ENCODE peak calls at places on chromosomes 12 and 14, in ten cellular contexts. One of them, this sample, is unnamed.

GRCh38 chr12:89111964-89112363 is 240.3 kb downstream of the DUSP6 start:
- DNase-seq in heart right ventricle: no peak
- DNase-seq in tibial nerve: no peak
- DNase-seq in A673: no peak
- DNase-seq in cardiac muscle cell: no peak
- DNase-seq in brain microvascular endothelial cell: no peak
- DNase-seq in IMR-90: no peak
- DNase-seq in skeletal muscle cell: no peak
- DNase-seq in gastrocnemius medialis: no peak
- DNase-seq in mucosa of descending colon: no peak
- DNase-seq in this sample: no peak

GRCh38 chr14:80543211-80543610 is 331.9 kb upstream of the DIO2 start:
- DNase-seq in heart right ventricle: no peak
- DNase-seq in tibial nerve: no peak
- DNase-seq in A673: no peak
- DNase-seq in cardiac muscle cell: no peak
- DNase-seq in brain microvascular endothelial cell: no peak
- DNase-seq in IMR-90: no peak
- DNase-seq in skeletal muscle cell: no peak
- DNase-seq in gastrocnemius medialis: no peak
- DNase-seq in mucosa of descending colon: no peak
- DNase-seq in this sample: no peak

GRCh38 chr12:46154221-46154975 is 114.4 kb downstream of the SLC38A1 start:
- DNase-seq in heart right ventricle: no peak
- DNase-seq in tibial nerve: no peak
- DNase-seq in A673: no peak
- DNase-seq in cardiac muscle cell: peak
- DNase-seq in brain microvascular endothelial cell: peak
- DNase-seq in IMR-90: peak
- DNase-seq in skeletal muscle cell: peak
- DNase-seq in gastrocnemius medialis: no peak
- DNase-seq in mucosa of descending colon: no peak
- DNase-seq in this sample: no peak

GRCh38 chr14:47715330-47715729 is 39.9 kb upstream of the MDGA2 start:
- DNase-seq in heart right ventricle: no peak
- DNase-seq in tibial nerve: no peak
- DNase-seq in A673: no peak
- DNase-seq in cardiac muscle cell: no peak
- DNase-seq in brain microvascular endothelial cell: peak
- DNase-seq in IMR-90: peak
- DNase-seq in skeletal muscle cell: peak
- DNase-seq in gastrocnemius medialis: no peak
- DNase-seq in mucosa of descending colon: no peak
- DNase-seq in this sample: no peak

GRCh38 chr12:20174776-20175175 is 193.6 kb upstream of the PDE3A start:
- DNase-seq in heart right ventricle: no peak
- DNase-seq in tibial nerve: no peak
- DNase-seq in A673: no peak
- DNase-seq in cardiac muscle cell: no peak
- DNase-seq in brain microvascular endothelial cell: no peak
- DNase-seq in IMR-90: no peak
- DNase-seq in skeletal muscle cell: no peak
- DNase-seq in gastrocnemius medialis: no peak
- DNase-seq in mucosa of descending colon: no peak
- DNase-seq in this sample: no peak

GRCh38 chr14:59360923-59361794 is 104.0 kb downstream of the GPR135 start:
- DNase-seq in heart right ventricle: peak
- DNase-seq in tibial nerve: peak
- DNase-seq in A673: peak
- DNase-seq in cardiac muscle cell: no peak
- DNase-seq in brain microvascular endothelial cell: peak
- DNase-seq in IMR-90: peak
- DNase-seq in skeletal muscle cell: peak
- DNase-seq in gastrocnemius medialis: peak
- DNase-seq in mucosa of descending colon: peak
- DNase-seq in this sample: no peak

GRCh38 chr14:91229743-91230200 is 14.7 kb downstream of the GPR68 start:
- DNase-seq in heart right ventricle: no peak
- DNase-seq in tibial nerve: no peak
- DNase-seq in A673: no peak
- DNase-seq in cardiac muscle cell: no peak
- DNase-seq in brain microvascular endothelial cell: peak
- DNase-seq in IMR-90: peak
- DNase-seq in skeletal muscle cell: peak
- DNase-seq in gastrocnemius medialis: no peak
- DNase-seq in mucosa of descending colon: peak
- DNase-seq in this sample: no peak

GRCh38 chr12:62933871-62934798 is 815 bp downstream of the PPM1H start:
- DNase-seq in heart right ventricle: peak
- DNase-seq in tibial nerve: no peak
- DNase-seq in A673: peak
- DNase-seq in cardiac muscle cell: peak
- DNase-seq in brain microvascular endothelial cell: peak
- DNase-seq in IMR-90: peak
- DNase-seq in skeletal muscle cell: no peak
- DNase-seq in gastrocnemius medialis: peak
- DNase-seq in mucosa of descending colon: peak
- DNase-seq in this sample: no peak

GRCh38 chr14:65483647-65484046 is 71.1 kb downstream of the FUT8 start:
- DNase-seq in heart right ventricle: no peak
- DNase-seq in tibial nerve: no peak
- DNase-seq in A673: no peak
- DNase-seq in cardiac muscle cell: no peak
- DNase-seq in brain microvascular endothelial cell: no peak
- DNase-seq in IMR-90: peak
- DNase-seq in skeletal muscle cell: no peak
- DNase-seq in gastrocnemius medialis: no peak
- DNase-seq in mucosa of descending colon: no peak
- DNase-seq in this sample: no peak

GRCh38 chr14:22159968-22160367 is 429.1 kb downstream of the DAD1 start:
- DNase-seq in heart right ventricle: no peak
- DNase-seq in tibial nerve: no peak
- DNase-seq in A673: peak
- DNase-seq in cardiac muscle cell: no peak
- DNase-seq in brain microvascular endothelial cell: no peak
- DNase-seq in IMR-90: no peak
- DNase-seq in skeletal muscle cell: no peak
- DNase-seq in gastrocnemius medialis: no peak
- DNase-seq in mucosa of descending colon: peak
- DNase-seq in this sample: no peak

GRCh38 chr12:106078358-106079025 is 60.3 kb downstream of the NUAK1 start:
- DNase-seq in heart right ventricle: peak
- DNase-seq in tibial nerve: peak
- DNase-seq in A673: no peak
- DNase-seq in cardiac muscle cell: no peak
- DNase-seq in brain microvascular endothelial cell: peak
- DNase-seq in IMR-90: peak
- DNase-seq in skeletal muscle cell: no peak
- DNase-seq in gastrocnemius medialis: peak
- DNase-seq in mucosa of descending colon: no peak
- DNase-seq in this sample: peak

GRCh38 chr14:94612174-94612573 is at the start of gene SERPINA3:
- DNase-seq in heart right ventricle: no peak
- DNase-seq in tibial nerve: peak
- DNase-seq in A673: no peak
- DNase-seq in cardiac muscle cell: no peak
- DNase-seq in brain microvascular endothelial cell: no peak
- DNase-seq in IMR-90: peak
- DNase-seq in skeletal muscle cell: no peak
- DNase-seq in gastrocnemius medialis: no peak
- DNase-seq in mucosa of descending colon: no peak
- DNase-seq in this sample: peak

GRCh38 chr12:43079481-43079880 is 472.5 kb downstream of the ADAMTS20 start:
- DNase-seq in heart right ventricle: no peak
- DNase-seq in tibial nerve: no peak
- DNase-seq in A673: no peak
- DNase-seq in cardiac muscle cell: no peak
- DNase-seq in brain microvascular endothelial cell: no peak
- DNase-seq in IMR-90: no peak
- DNase-seq in skeletal muscle cell: no peak
- DNase-seq in gastrocnemius medialis: no peak
- DNase-seq in mucosa of descending colon: no peak
- DNase-seq in this sample: no peak

GRCh38 chr12:24777359-24777758 is 171.5 kb downstream of the BCAT1 start:
- DNase-seq in heart right ventricle: no peak
- DNase-seq in tibial nerve: no peak
- DNase-seq in A673: no peak
- DNase-seq in cardiac muscle cell: no peak
- DNase-seq in brain microvascular endothelial cell: no peak
- DNase-seq in IMR-90: no peak
- DNase-seq in skeletal muscle cell: no peak
- DNase-seq in gastrocnemius medialis: no peak
- DNase-seq in mucosa of descending colon: no peak
- DNase-seq in this sample: no peak

GRCh38 chr12:124909831-124910560 is 4.5 kb downstream of the UBC start:
- DNase-seq in heart right ventricle: no peak
- DNase-seq in tibial nerve: no peak
- DNase-seq in A673: no peak
- DNase-seq in cardiac muscle cell: no peak
- DNase-seq in brain microvascular endothelial cell: no peak
- DNase-seq in IMR-90: peak
- DNase-seq in skeletal muscle cell: no peak
- DNase-seq in gastrocnemius medialis: no peak
- DNase-seq in mucosa of descending colon: no peak
- DNase-seq in this sample: no peak
- H3K4me3 ChIP-seq in heart right ventricle: peak
- H3K4me3 ChIP-seq in tibial nerve: no peak
- H3K4me3 ChIP-seq in A673: no peak
- H3K4me3 ChIP-seq in cardiac muscle cell: no peak
- H3K4me3 ChIP-seq in brain microvascular endothelial cell: no peak
- H3K4me3 ChIP-seq in IMR-90: no peak
- H3K4me3 ChIP-seq in skeletal muscle cell: peak
- H3K4me3 ChIP-seq in gastrocnemius medialis: no peak
- H3K4me3 ChIP-seq in mucosa of descending colon: no peak
- H3K4me3 ChIP-seq in this sample: no peak

DNA sequence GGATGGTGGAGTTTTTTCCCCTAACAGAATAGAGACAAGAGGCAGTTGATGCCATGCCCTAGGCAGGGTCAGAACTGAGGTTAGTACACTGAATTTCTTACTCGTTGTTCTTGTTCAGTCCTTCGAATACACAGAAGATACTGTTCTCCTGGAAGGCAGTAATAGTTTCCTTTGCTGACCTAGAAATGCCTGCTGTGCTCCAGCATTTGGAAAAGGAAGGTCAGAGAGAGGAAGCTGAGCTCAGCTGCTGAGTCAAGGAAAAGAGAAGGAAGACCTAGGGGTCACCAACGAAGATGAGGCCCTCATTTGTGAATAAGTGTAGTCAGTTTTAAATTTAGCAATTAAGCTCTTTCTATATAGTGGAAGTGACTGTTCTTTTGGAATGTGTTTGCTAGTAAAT is 100.1 kb downstream of the CRADD start:
- DNase-seq in heart right ventricle: no peak
- DNase-seq in tibial nerve: peak
- DNase-seq in A673: no peak
- DNase-seq in cardiac muscle cell: no peak
- DNase-seq in brain microvascular endothelial cell: peak
- DNase-seq in IMR-90: peak
- DNase-seq in skeletal muscle cell: no peak
- DNase-seq in gastrocnemius medialis: no peak
- DNase-seq in mucosa of descending colon: no peak
- DNase-seq in this sample: no peak
- H3K4me3 ChIP-seq in heart right ventricle: no peak
- H3K4me3 ChIP-seq in tibial nerve: no peak
- H3K4me3 ChIP-seq in A673: no peak
- H3K4me3 ChIP-seq in cardiac muscle cell: no peak
- H3K4me3 ChIP-seq in brain microvascular endothelial cell: no peak
- H3K4me3 ChIP-seq in IMR-90: no peak
- H3K4me3 ChIP-seq in skeletal muscle cell: no peak
- H3K4me3 ChIP-seq in gastrocnemius medialis: no peak
- H3K4me3 ChIP-seq in mucosa of descending colon: no peak
- H3K4me3 ChIP-seq in this sample: no peak

GRCh38 chr12:31119531-31120211 is 46.0 kb downstream of the DDX11 start:
- DNase-seq in heart right ventricle: no peak
- DNase-seq in tibial nerve: no peak
- DNase-seq in A673: no peak
- DNase-seq in cardiac muscle cell: no peak
- DNase-seq in brain microvascular endothelial cell: no peak
- DNase-seq in IMR-90: no peak
- DNase-seq in skeletal muscle cell: no peak
- DNase-seq in gastrocnemius medialis: no peak
- DNase-seq in mucosa of descending colon: no peak
- DNase-seq in this sample: no peak

GRCh38 chr12:31120392-31121008 is 46.8 kb downstream of the DDX11 start:
- DNase-seq in heart right ventricle: no peak
- DNase-seq in tibial nerve: no peak
- DNase-seq in A673: no peak
- DNase-seq in cardiac muscle cell: no peak
- DNase-seq in brain microvascular endothelial cell: no peak
- DNase-seq in IMR-90: no peak
- DNase-seq in skeletal muscle cell: no peak
- DNase-seq in gastrocnemius medialis: no peak
- DNase-seq in mucosa of descending colon: no peak
- DNase-seq in this sample: no peak

GRCh38 chr12:31117203-31118011 is 43.7 kb downstream of the DDX11 start:
- DNase-seq in heart right ventricle: no peak
- DNase-seq in tibial nerve: peak
- DNase-seq in A673: peak
- DNase-seq in cardiac muscle cell: peak
- DNase-seq in brain microvascular endothelial cell: no peak
- DNase-seq in IMR-90: peak
- DNase-seq in skeletal muscle cell: no peak
- DNase-seq in gastrocnemius medialis: no peak
- DNase-seq in mucosa of descending colon: peak
- DNase-seq in this sample: no peak

GRCh38 chr12:31118831-31119530 is 45.3 kb downstream of the DDX11 start:
- DNase-seq in heart right ventricle: no peak
- DNase-seq in tibial nerve: no peak
- DNase-seq in A673: peak
- DNase-seq in cardiac muscle cell: peak
- DNase-seq in brain microvascular endothelial cell: no peak
- DNase-seq in IMR-90: no peak
- DNase-seq in skeletal muscle cell: no peak
- DNase-seq in gastrocnemius medialis: no peak
- DNase-seq in mucosa of descending colon: peak
- DNase-seq in this sample: no peak

GRCh38 chr12:31118347-31118830 is 44.7 kb downstream of the DDX11 start:
- DNase-seq in heart right ventricle: no peak
- DNase-seq in tibial nerve: no peak
- DNase-seq in A673: peak
- DNase-seq in cardiac muscle cell: no peak
- DNase-seq in brain microvascular endothelial cell: no peak
- DNase-seq in IMR-90: no peak
- DNase-seq in skeletal muscle cell: no peak
- DNase-seq in gastrocnemius medialis: no peak
- DNase-seq in mucosa of descending colon: no peak
- DNase-seq in this sample: no peak
- H3K4me3 ChIP-seq in heart right ventricle: peak
- H3K4me3 ChIP-seq in tibial nerve: peak
- H3K4me3 ChIP-seq in A673: peak
- H3K4me3 ChIP-seq in cardiac muscle cell: peak
- H3K4me3 ChIP-seq in brain microvascular endothelial cell: peak
- H3K4me3 ChIP-seq in IMR-90: no peak
- H3K4me3 ChIP-seq in skeletal muscle cell: peak
- H3K4me3 ChIP-seq in gastrocnemius medialis: peak
- H3K4me3 ChIP-seq in mucosa of descending colon: no peak
- H3K4me3 ChIP-seq in this sample: peak

GRCh38 chr14:68947802-68948201 is 31.3 kb downstream of the ACTN1 start:
- DNase-seq in heart right ventricle: peak
- DNase-seq in tibial nerve: peak
- DNase-seq in A673: peak
- DNase-seq in cardiac muscle cell: peak
- DNase-seq in brain microvascular endothelial cell: peak
- DNase-seq in IMR-90: peak
- DNase-seq in skeletal muscle cell: peak
- DNase-seq in gastrocnemius medialis: peak
- DNase-seq in mucosa of descending colon: peak
- DNase-seq in this sample: no peak
- H3K4me3 ChIP-seq in heart right ventricle: peak
- H3K4me3 ChIP-seq in tibial nerve: no peak
- H3K4me3 ChIP-seq in A673: peak
- H3K4me3 ChIP-seq in cardiac muscle cell: no peak
- H3K4me3 ChIP-seq in brain microvascular endothelial cell: no peak
- H3K4me3 ChIP-seq in IMR-90: no peak
- H3K4me3 ChIP-seq in skeletal muscle cell: no peak
- H3K4me3 ChIP-seq in gastrocnemius medialis: no peak
- H3K4me3 ChIP-seq in mucosa of descending colon: no peak
- H3K4me3 ChIP-seq in this sample: no peak

This sample was measured in retinal pigment epithelial cell.